ENCODE peak calls at places on chromosomes 13 and 19, in seven cellular contexts. D is Ammon's horn, I is adipocyte, Z is WTC11, X is mucosa of descending colon, A is epithelial cell of prostate, Q is adrenal gland. J is an unnamed sample.

GRCh38 chr13:97359181-97360057 is 74.5 kb upstream of the RAP2A start:
- DNase-seq in D (peak; percentile 89), I (peak; percentile 95), Z (peak; percentile 40), X (peak; percentile 71), A (peak; percentile 3), Q (peak; percentile 44), J (peak; percentile 37)

GRCh38 chr19:17779281-17779930 is 15.5 kb upstream of the B3GNT3 start:
- DNase-seq in D (peak; percentile 85), I (no peak), Z (peak; percentile 69), X (peak; percentile 31), A (no peak), Q (peak; percentile 49), J (no peak)

GRCh38 chr13:66402546-66402945 is 827.6 kb downstream of the PCDH9 start:
- DNase-seq in D (no peak), I (no peak), Z (no peak), X (no peak), A (no peak), Q (no peak), J (no peak)

GRCh38 chr19:17125728-17126677 is 50.4 kb downstream of the MYO9B start:
- DNase-seq in D (peak; percentile 75), I (no peak), Z (no peak), X (peak; percentile 63), A (no peak), Q (peak; percentile 62), J (peak; percentile 80)

GRCh38 chr13:113192902-113193301 is 15.6 kb downstream of the PCID2 start:
- DNase-seq in D (no peak), I (peak; percentile 84), Z (no peak), X (no peak), A (no peak), Q (no peak), J (no peak)

GRCh38 chr13:77583551-77583950 is 48.0 kb downstream of the SCEL start:
- DNase-seq in D (peak; percentile 36), I (no peak), Z (no peak), X (no peak), A (no peak), Q (no peak), J (no peak)

GRCh38 chr13:110509478-110509926 is 52.0 kb downstream of the RAB20 start:
- DNase-seq in D (no peak), I (peak; percentile 8), Z (no peak), X (no peak), A (no peak), Q (no peak), J (no peak)

GRCh38 chr13:111082240-111082639 is 32.9 kb upstream of the ARHGEF7 start:
- DNase-seq in D (peak; percentile 15), I (no peak), Z (no peak), X (no peak), A (no peak), Q (no peak), J (no peak)

GRCh38 chr19:40549007-40549708 is 27.5 kb upstream of the SHKBP1 start:
- DNase-seq in D (peak; percentile 60), I (peak; percentile 41), Z (peak; percentile 96), X (peak; percentile 75), A (no peak), Q (peak; percentile 42), J (peak; percentile 86)

GRCh38 chr13:79637086-79637763 is 156.3 kb downstream of the NDFIP2 start:
- DNase-seq in D (no peak), I (peak; percentile 26), Z (no peak), X (no peak), A (no peak), Q (peak; percentile 58), J (no peak)

GRCh38 chr19:56133858-56134654 is 7.0 kb upstream of the ZNF444 start:
- DNase-seq in D (no peak), I (peak; percentile 32), Z (no peak), X (no peak), A (no peak), Q (no peak), J (peak; percentile 67)

GRCh38 chr13:37136187-37136586 is 30.7 kb upstream of the CSNK1A1L start:
- DNase-seq in D (no peak), I (peak; percentile 15), Z (no peak), X (no peak), A (no peak), Q (no peak), J (no peak)

GRCh38 chr19:30884146-30884812 is 465.0 kb downstream of the TSHZ3 start:
- DNase-seq in D (no peak), I (no peak), Z (no peak), X (no peak), A (no peak), Q (no peak), J (no peak)

GRCh38 chr19:57803594-57804325 is 11.0 kb downstream of the ZNF552 start:
- DNase-seq in D (no peak), I (peak; percentile 63), Z (peak; percentile 69), X (peak; percentile 51), A (no peak), Q (no peak), J (no peak)

GRCh38 chr19:35712910-35713845 is 4.6 kb upstream of the KMT2B start:
- DNase-seq in D (no peak), I (no peak), Z (peak; percentile 46), X (no peak), A (no peak), Q (no peak), J (peak; percentile 83)

GRCh38 chr13:20191902-20192469 is 752 bp downstream of the GJB2 start:
- DNase-seq in D (no peak), I (peak; percentile 28), Z (peak; percentile 53), X (peak; percentile 70), A (no peak), Q (peak; percentile 43), J (peak; percentile 39)

GRCh38 chr13:34416833-34417425 is 525.1 kb upstream of the NBEA start:
- DNase-seq in D (peak; percentile 42), I (no peak), Z (no peak), X (peak; percentile 12), A (no peak), Q (peak; percentile 39), J (no peak)

GRCh38 chr19:54252845-54253244 is 4.2 kb downstream of the LILRB5 start:
- DNase-seq in D (no peak), I (no peak), Z (no peak), X (no peak), A (no peak), Q (no peak), J (no peak)

GRCh38 chr19:13277104-13277809 is 127.0 kb downstream of the IER2 start:
- DNase-seq in D (peak; percentile 76), I (peak; percentile 84), Z (peak; percentile 48), X (peak; percentile 89), A (peak; percentile 16), Q (peak; percentile 37), J (peak; percentile 79)

GRCh38 chr19:5961969-5962945 is 15.7 kb downstream of the RANBP3 start:
- DNase-seq in D (peak; percentile 78), I (no peak), Z (no peak), X (peak; percentile 77), A (no peak), Q (peak; percentile 57), J (no peak)

GRCh38 chr13:51453308-51453958 is 597 bp upstream of the INTS6 start:
- DNase-seq in D (peak; percentile 67), I (peak; percentile 83), Z (peak; percentile 66), X (peak; percentile 87), A (no peak), Q (no peak), J (peak; percentile 83)

GRCh38 chr19:48713041-48713863 is 6.3 kb downstream of the MAMSTR start:
- DNase-seq in D (no peak), I (peak; percentile 44), Z (peak; percentile 59), X (no peak), A (no peak), Q (no peak), J (no peak)

GRCh38 chr13:113770441-113770840 is 11.4 kb downstream of the TMEM255B start:
- DNase-seq in D (no peak), I (no peak), Z (no peak), X (no peak), A (no peak), Q (no peak), J (no peak)

GRCh38 chr13:48078251-48078656 is 16.6 kb downstream of the MED4 start:
- DNase-seq in D (no peak), I (no peak), Z (no peak), X (peak; percentile 6), A (no peak), Q (no peak), J (peak; percentile 48)

GRCh38 chr19:58479736-58480480 is 3.8 kb downstream of the ZNF446 start:
- DNase-seq in D (no peak), I (no peak), Z (no peak), X (no peak), A (no peak), Q (no peak), J (no peak)

GRCh38 chr13:38543561-38543960 is 143.3 kb upstream of the FREM2 start:
- DNase-seq in D (no peak), I (no peak), Z (no peak), X (no peak), A (no peak), Q (no peak), J (no peak)

GRCh38 chr19:6078068-6078467 is 32.2 kb downstream of the RFX2 start:
- DNase-seq in D (no peak), I (no peak), Z (no peak), X (no peak), A (no peak), Q (no peak), J (no peak)

GRCh38 chr13:44764334-44764733 is 188.2 kb upstream of the TSC22D1 start:
- DNase-seq in D (no peak), I (no peak), Z (no peak), X (peak; percentile 82), A (no peak), Q (peak; percentile 47), J (no peak)

GRCh38 chr13:94660695-94661324 is 51.5 kb downstream of the SOX21 start:
- DNase-seq in D (peak; percentile 52), I (peak; percentile 44), Z (no peak), X (no peak), A (no peak), Q (no peak), J (no peak)

GRCh38 chr13:28394422-28394821 is 100.5 kb downstream of the FLT1 start:
- DNase-seq in D (peak; percentile 55), I (no peak), Z (no peak), X (no peak), A (peak; percentile 16), Q (no peak), J (no peak)

GRCh38 chr19:23392706-23393105 is 2.6 kb downstream of the ZNF91 start:
- DNase-seq in D (no peak), I (peak; percentile 6), Z (no peak), X (no peak), A (no peak), Q (no peak), J (no peak)

GRCh38 chr19:13790354-13790753 is 4.9 kb upstream of the ZSWIM4 start:
- DNase-seq in D (no peak), I (no peak), Z (no peak), X (no peak), A (no peak), Q (no peak), J (no peak)

GRCh38 chr19:14354445-14354844 is 26.8 kb upstream of the ADGRE5 start:
- DNase-seq in D (no peak), I (no peak), Z (no peak), X (no peak), A (no peak), Q (no peak), J (no peak)

GRCh38 chr13:97853550-97853949 is 99.9 kb upstream of the IPO5 start:
- DNase-seq in D (peak; percentile 24), I (peak; percentile 55), Z (no peak), X (no peak), A (no peak), Q (no peak), J (no peak)